ENCODE peak calls at places on chromosomes 12 and 14, in nine cellular contexts. O, D, B, N, Q, A, Y, P and S are unnamed samples.

GRCh38 chr12:47527816-47528215 is 178.0 kb downstream of the RPAP3 start:
- DNase-seq in A (no peak), Q (peak; percentile 28), Y (peak; percentile 41), N (no peak), O (no peak), P (no peak), D (no peak), B (no peak), S (no peak)

GRCh38 chr12:78703820-78704525 is 160.6 kb upstream of the SYT1 start:
- DNase-seq in A (no peak), Q (no peak), O (peak; percentile 22), B (no peak), Y (peak; percentile 90), N (no peak), D (peak; percentile 92), P (no peak), S (no peak)

GRCh38 chr12:25495336-25496097 is 57.6 kb downstream of the LMNTD1 start:
- DNase-seq in B (no peak), A (no peak), Y (peak; percentile 85), N (no peak), Q (peak; percentile 46), O (no peak), P (no peak), D (peak; percentile 84), S (no peak)

GRCh38 chr14:105442834-105443233 is 23.2 kb downstream of the MTA1 start:
- DNase-seq in O (no peak), P (no peak), Y (no peak), D (no peak), B (no peak), N (no peak), A (no peak), Q (no peak), S (no peak)

GRCh38 chr12:48838048-48838447 is 13.9 kb downstream of the DDX23 start:
- DNase-seq in A (no peak), P (no peak), Y (no peak), D (no peak), B (no peak), Q (no peak), O (no peak), N (no peak), S (no peak)

GRCh38 chr12:123061806-123062205 is 81.3 kb downstream of the ARL6IP4 start:
- DNase-seq in D (no peak), P (no peak), O (no peak), N (no peak), Q (no peak), A (no peak), Y (no peak), B (no peak), S (peak; percentile 77)

GRCh38 chr12:29796823-29797263 is 13.1 kb upstream of the TMTC1 start:
- DNase-seq in Y (peak; percentile 93), N (no peak), B (peak; percentile 55), Q (peak; percentile 60), D (peak; percentile 98), O (peak; percentile 29), A (no peak), P (no peak), S (no peak)

GRCh38 chr14:35159742-35160409 is 37.5 kb downstream of the PRORP start:
- DNase-seq in O (peak; percentile 88), Q (peak; percentile 79), A (no peak), N (no peak), P (no peak), Y (peak; percentile 96), B (no peak), D (peak; percentile 97), S (no peak)

GRCh38 chr12:40921563-40922163 is 229.4 kb downstream of the CNTN1 start:
- DNase-seq in D (peak; percentile 60), P (peak; percentile 56), N (no peak), A (peak; percentile 48), O (peak; percentile 12), B (peak; percentile 33), Q (peak; percentile 39), Y (peak; percentile 51), S (peak; percentile 37)

GRCh38 chr14:99737451-99737951 is 53.4 kb downstream of the CYP46A1 start:
- DNase-seq in P (no peak), Q (no peak), A (no peak), D (peak; percentile 69), O (no peak), N (peak; percentile 67), Y (peak; percentile 66), B (no peak), S (no peak)

GRCh38 chr12:121295746-121296617 is 527 bp downstream of the CAMKK2 start:
- DNase-seq in N (peak; percentile 64), P (peak; percentile 44), Y (peak; percentile 63), A (peak; percentile 6), B (peak; percentile 56), Q (peak; percentile 68), D (peak; percentile 21), O (no peak), S (peak; percentile 26)

GRCh38 chr12:93429448-93429847 is 12.3 kb downstream of the UBE2N start:
- DNase-seq in P (no peak), O (no peak), D (no peak), A (no peak), N (no peak), Y (no peak), B (no peak), Q (no peak), S (no peak)

GRCh38 chr14:71966528-71966927 is 34.3 kb downstream of the RGS6 start:
- DNase-seq in Y (no peak), N (no peak), A (no peak), Q (no peak), P (no peak), B (no peak), D (no peak), O (no peak), S (no peak)

GRCh38 chr12:91846466-91847055 is 299.1 kb downstream of the BTG1 start:
- DNase-seq in B (no peak), Q (no peak), Y (peak; percentile 6), P (no peak), A (peak; percentile 18), N (no peak), O (no peak), D (no peak), S (no peak)

GRCh38 chr14:22980672-22981089 is 1.7 kb downstream of the AJUBA start:
- DNase-seq in P (peak; percentile 78), Q (peak; percentile 85), N (peak; percentile 43), Y (peak; percentile 63), O (no peak), B (peak; percentile 87), D (peak; percentile 78), A (no peak), S (no peak)

GRCh38 chr12:14962180-14962579 is 779 bp upstream of the ARHGDIB start:
- DNase-seq in N (no peak), Q (no peak), O (no peak), D (no peak), P (no peak), B (no peak), A (no peak), Y (no peak), S (peak; percentile 51)

GRCh38 chr12:83676896-83677295 is 990.2 kb downstream of the TMTC2 start:
- DNase-seq in P (no peak), Y (no peak), A (no peak), D (no peak), N (no peak), O (no peak), B (no peak), Q (no peak), S (no peak)

GRCh38 chr12:117026343-117026742 is 72.9 kb downstream of the TESC start:
- DNase-seq in B (no peak), Q (no peak), D (no peak), Y (no peak), N (no peak), A (no peak), O (no peak), P (no peak), S (no peak)
- TF ChIP-seq EZH2phosphoT487 in B (no peak), Q (no peak), D (no peak), Y (no peak), N (no peak), A (no peak), O (no peak), P (no peak), S (no peak)

DNA sequence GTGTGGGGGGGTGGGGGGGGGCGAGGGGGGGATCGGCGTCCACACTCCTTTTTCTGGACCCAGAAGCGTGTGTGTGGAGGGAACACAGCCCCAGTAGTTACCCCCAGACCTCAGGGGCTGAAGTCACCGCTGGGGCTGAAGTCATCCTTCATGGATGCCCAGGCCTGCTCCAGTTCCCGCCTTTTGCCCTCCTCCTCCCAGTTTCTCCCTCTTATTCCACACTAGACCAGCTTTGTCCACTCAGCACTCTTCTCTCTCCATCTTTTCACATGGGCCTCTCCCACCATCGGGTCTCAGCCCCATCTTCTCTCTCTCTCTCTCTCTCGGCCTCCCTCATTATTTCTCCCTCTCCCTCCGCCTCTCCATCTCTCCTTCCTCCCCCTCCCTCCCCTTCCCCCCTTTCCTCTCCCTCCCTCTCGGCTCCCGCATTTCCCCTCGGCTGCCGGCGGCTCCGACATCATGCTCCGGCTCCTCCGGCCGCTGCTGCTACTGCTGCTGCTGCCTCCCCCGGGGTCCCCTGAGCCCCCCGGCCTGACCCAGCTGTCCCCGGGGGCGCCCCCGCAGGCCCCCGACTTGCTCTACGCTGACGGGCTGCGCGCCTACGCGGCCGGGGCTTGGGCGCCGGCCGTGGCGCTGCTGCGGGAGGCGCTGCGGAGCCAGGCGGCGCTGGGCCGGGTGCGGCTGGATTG is at the start of gene P3H3:
- DNase-seq in D (no peak), B (peak; percentile 70), Q (peak; percentile 60), P (peak; percentile 86), A (no peak), Y (peak; percentile 76), N (peak; percentile 84), O (no peak), S (peak; percentile 21)
- TF ChIP-seq EZH2phosphoT487 in D (no peak), B (no peak), Q (no peak), P (no peak), A (no peak), Y (no peak), N (no peak), O (no peak), S (peak; percentile 49)

GRCh38 chr12:32859389-32859788 is 37.2 kb downstream of the PKP2 start:
- DNase-seq in D (no peak), N (no peak), O (no peak), P (no peak), Q (no peak), Y (no peak), B (no peak), A (peak; percentile 45), S (no peak)

GRCh38 chr12:32864731-32865130 is 31.8 kb downstream of the PKP2 start:
- DNase-seq in N (no peak), P (no peak), A (no peak), Y (no peak), O (no peak), B (no peak), Q (no peak), D (peak; percentile 66), S (no peak)

GRCh38 chr12:32868885-32869284 is 27.7 kb downstream of the PKP2 start:
- DNase-seq in A (no peak), B (no peak), D (no peak), O (no peak), P (no peak), N (no peak), Q (no peak), Y (no peak), S (no peak)

GRCh38 chr12:32860182-32860581 is 36.4 kb downstream of the PKP2 start:
- DNase-seq in Y (no peak), A (no peak), D (no peak), P (no peak), O (no peak), B (no peak), Q (no peak), N (no peak), S (no peak)

GRCh38 chr12:32863128-32863527 is 33.4 kb downstream of the PKP2 start:
- DNase-seq in D (no peak), B (no peak), Q (no peak), Y (no peak), O (no peak), P (no peak), A (no peak), N (no peak), S (no peak)
- TF ChIP-seq EZH2phosphoT487 in D (no peak), B (no peak), Q (no peak), Y (no peak), O (no peak), P (no peak), A (no peak), N (no peak), S (no peak)

GRCh38 chr14:36661506-36662257 is at the start of gene PAX9:
- DNase-seq in Q (peak; percentile 91), A (peak; percentile 82), D (peak; percentile 99), B (peak; percentile 97), N (peak; percentile 78), P (peak; percentile 98), Y (peak; percentile 90), O (peak; percentile 81), S (peak; percentile 90)
- TF ChIP-seq EZH2phosphoT487 in Q (peak; percentile 14), A (no peak), D (no peak), B (no peak), N (no peak), P (no peak), Y (no peak), O (no peak), S (no peak)